ENCODE peak calls at places on chromosomes 1 and 21, in nine cellular contexts. Y, O, B, M, L, I, E, C and S are unnamed samples.

GRCh38 chr1:231899046-231899445 is 272.5 kb downstream of the DISC1 start:
- DNase-seq in L (no peak), O (no peak), C (no peak), B (no peak), Y (no peak), I (no peak), E (no peak), M (no peak), S (no peak)

GRCh38 chr1:200184196-200184595 is 156.7 kb downstream of the NR5A2 start:
- DNase-seq in C (peak; percentile 64), B (peak; percentile 99), M (peak; percentile 94), E (peak; percentile 37), Y (no peak), O (no peak), L (no peak), I (peak; percentile 54), S (peak; percentile 90)

GRCh38 chr1:207218512-207219352 is 102.7 kb upstream of the CD55 start:
- DNase-seq in I (no peak), M (peak; percentile 50), C (peak; percentile 1), B (peak; percentile 62), O (no peak), E (peak; percentile 30), L (no peak), Y (no peak), S (no peak)

GRCh38 chr1:63892632-63893395 is 119.0 kb downstream of the ROR1 start:
- DNase-seq in M (no peak), C (peak; percentile 92), E (no peak), O (peak; percentile 83), B (peak; percentile 55), I (peak; percentile 76), Y (peak; percentile 27), L (no peak), S (peak; percentile 74)

GRCh38 chr1:42075179-42075578 is 78.0 kb upstream of the GUCA2B start:
- DNase-seq in C (no peak), O (no peak), Y (no peak), M (no peak), B (no peak), I (no peak), L (no peak), E (no peak), S (no peak)

GRCh38 chr1:173234899-173235298 is 27.8 kb upstream of the TNFSF4 start:
- DNase-seq in Y (no peak), I (no peak), E (no peak), B (no peak), L (no peak), M (no peak), O (no peak), C (no peak), S (no peak)

GRCh38 chr1:40853113-40853999 is 8.8 kb downstream of the CITED4 start:
- DNase-seq in I (no peak), Y (no peak), C (peak; percentile 28), M (no peak), L (no peak), E (no peak), B (peak; percentile 87), O (no peak), S (no peak)

GRCh38 chr1:115293899-115294298 is 44.1 kb downstream of the NGF start:
- DNase-seq in I (no peak), Y (no peak), E (no peak), O (no peak), L (no peak), B (peak; percentile 81), M (no peak), C (peak; percentile 40), S (no peak)

GRCh38 chr21:44923481-44924084 is 2.9 kb upstream of the ITGB2 start:
- DNase-seq in I (no peak), L (no peak), Y (no peak), C (no peak), O (no peak), E (no peak), B (no peak), M (no peak), S (no peak)

GRCh38 chr1:75587692-75588091 is 23.2 kb downstream of the SLC44A5 start:
- DNase-seq in Y (no peak), L (no peak), E (no peak), O (no peak), C (no peak), M (no peak), B (no peak), I (no peak), S (no peak)

GRCh38 chr21:38914531-38915385 is 109.0 kb downstream of the ETS2 start:
- DNase-seq in O (no peak), I (peak; percentile 29), L (no peak), B (peak; percentile 43), E (peak; percentile 49), Y (no peak), M (no peak), C (peak; percentile 50), S (no peak)

GRCh38 chr1:149932474-149932873 is 4.2 kb downstream of the MTMR11 start:
- DNase-seq in Y (no peak), B (no peak), L (no peak), O (no peak), I (no peak), E (no peak), C (no peak), M (no peak), S (no peak)

GRCh38 chr1:219771039-219771438 is 157.3 kb downstream of the SLC30A10 start:
- DNase-seq in C (peak; percentile 99), M (no peak), O (no peak), Y (no peak), I (peak; percentile 97), B (peak; percentile 99), E (no peak), L (no peak), S (peak; percentile 80)

GRCh38 chr1:81758213-81758612 is 42.5 kb upstream of the ADGRL2 start:
- DNase-seq in C (peak; percentile 0), Y (no peak), O (no peak), E (no peak), I (no peak), L (no peak), M (no peak), B (no peak), S (no peak)

GRCh38 chr1:48031676-48032075 is 34.5 kb upstream of the TRABD2B start:
- DNase-seq in Y (no peak), I (no peak), M (no peak), E (no peak), O (no peak), C (no peak), L (no peak), B (peak; percentile 20), S (peak; percentile 6)

GRCh38 chr1:31436596-31437432 is 23.8 kb downstream of the SERINC2 start:
- DNase-seq in E (no peak), O (no peak), B (no peak), M (no peak), Y (no peak), C (no peak), I (no peak), L (no peak), S (no peak)

GRCh38 chr1:113686891-113687624 is 72.2 kb downstream of the PHTF1 start:
- DNase-seq in E (no peak), B (no peak), O (no peak), C (peak; percentile 11), Y (no peak), L (no peak), M (no peak), I (peak; percentile 81), S (peak; percentile 42)

GRCh38 chr1:7422081-7422480 is 349.0 kb upstream of the VAMP3 start:
- DNase-seq in E (no peak), Y (no peak), B (no peak), I (no peak), C (no peak), O (no peak), L (no peak), M (no peak), S (no peak)

GRCh38 chr1:119715542-119715941 is 3.8 kb downstream of the PHGDH start:
- DNase-seq in E (no peak), C (peak; percentile 25), O (no peak), L (no peak), I (peak; percentile 21), B (no peak), Y (no peak), M (no peak), S (peak; percentile 39)
- H3K4me3 ChIP-seq in E (no peak overlapping the region), C (no peak overlapping the region), O (peak overlapping the region; percentile 90), L (no peak overlapping the region), I (no peak overlapping the region), B (no peak overlapping the region), Y (peak overlapping the region; percentile 3), M (no peak overlapping the region), S (no peak overlapping the region)

GRCh38 chr1:26789953-26790352 is 2.2 kb downstream of the PIGV start:
- DNase-seq in B (no peak), E (no peak), L (no peak), I (no peak), M (no peak), O (no peak), Y (no peak), C (no peak), S (no peak)
- TF ChIP-seq CTCF in B (no peak), E (no peak), L (no peak), I (no peak), M (no peak), O (no peak), Y (no peak), C (no peak), S (no peak)

DNA sequence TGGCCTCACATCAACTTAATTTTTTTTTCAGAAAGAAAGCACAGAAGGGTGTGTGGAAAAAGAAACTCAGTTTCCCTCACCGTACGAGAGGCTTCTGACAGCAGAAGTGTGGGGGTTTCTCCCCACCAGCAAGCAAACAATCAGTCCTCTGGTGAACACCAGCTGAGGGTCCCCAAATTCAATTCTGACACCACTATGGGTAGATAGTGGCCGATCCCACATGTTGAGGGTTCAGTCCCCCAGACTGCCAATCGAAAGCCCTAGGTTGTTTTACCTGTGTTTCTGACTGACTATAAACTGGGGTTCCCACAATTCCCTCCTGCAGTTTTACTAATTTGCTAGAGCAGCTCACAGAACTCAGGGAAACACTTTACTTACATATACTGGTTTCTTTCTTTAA is 2.1 kb downstream of the IFI6 start:
- DNase-seq in L (no peak), B (no peak), O (no peak), I (no peak), M (no peak), Y (no peak), C (no peak), E (no peak), S (no peak)
- H3K4me3 ChIP-seq in L (no peak overlapping the region), B (no peak overlapping the region), O (no peak overlapping the region), I (no peak overlapping the region), M (peak overlapping the region; percentile 46), Y (no peak overlapping the region), C (no peak overlapping the region), E (no peak overlapping the region), S (no peak overlapping the region)

DNA sequence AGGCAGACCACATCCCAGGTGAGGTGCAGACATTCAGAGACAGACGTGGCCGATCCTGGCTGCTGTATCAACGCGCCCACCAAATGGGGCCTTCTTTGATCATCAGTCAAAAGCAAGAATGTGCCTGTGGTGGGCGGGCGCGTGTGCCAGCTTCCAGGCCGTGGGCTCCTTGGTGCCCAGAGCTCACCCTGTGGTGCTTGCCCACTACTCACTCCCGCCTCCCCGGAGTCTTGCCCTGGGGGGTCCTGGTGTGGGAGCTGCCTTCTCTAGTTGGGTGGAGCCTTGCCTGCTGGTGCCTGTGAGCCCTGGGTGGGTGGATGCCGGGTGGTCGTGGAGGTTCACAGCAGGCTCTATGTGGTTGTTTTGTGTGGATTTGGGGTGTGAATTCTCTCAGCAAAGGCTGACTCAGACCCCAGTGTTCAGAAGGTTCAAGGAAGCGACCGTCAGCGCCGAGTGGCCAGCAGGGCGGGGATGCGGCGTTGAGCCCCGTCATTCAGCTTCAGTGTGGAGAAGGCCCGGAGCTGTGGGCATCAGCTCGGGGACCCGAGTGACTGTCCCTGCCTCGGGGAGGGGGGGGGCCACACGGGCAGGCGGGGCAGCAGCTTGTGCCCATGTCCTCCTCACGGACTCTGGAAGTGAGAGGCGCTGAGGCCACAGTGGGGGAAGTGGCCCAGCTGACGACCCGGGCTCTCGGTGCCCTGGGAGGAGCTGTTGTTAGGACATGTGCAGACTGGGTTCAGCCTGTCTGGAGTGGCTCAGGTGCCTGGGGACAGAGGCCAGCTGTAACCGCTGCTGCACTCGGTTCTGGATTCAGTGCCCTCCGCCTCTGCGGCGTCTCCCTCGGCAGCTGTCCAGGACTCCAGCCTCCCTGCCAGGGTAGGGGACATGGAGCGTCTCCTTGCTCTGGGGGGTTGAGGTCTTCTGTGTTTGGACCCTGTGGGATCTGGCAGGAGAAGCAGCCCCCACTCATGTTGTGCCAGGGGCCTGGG is 70.9 kb downstream of the SKI start:
- DNase-seq in O (no peak), B (peak; percentile 44), E (no peak), M (peak; percentile 78), L (no peak), I (no peak), Y (no peak), C (no peak), S (no peak)
- TF ChIP-seq CTCF in O (no peak), B (no peak), E (no peak), M (no peak), L (no peak), I (no peak), Y (no peak), C (no peak), S (no peak)